ENCODE peak calls at places on chromosomes 2 and 18, in four cellular contexts. L is CD8-positive, alpha-beta T cell; B is esophagus squamous epithelium; G is tibial artery. Z is an unnamed sample. For H3K4me1, the result is how much of the 10 kb centered on the place peaks cover.

GRCh38 chr2:206873426-206873825 is 65.9 kb upstream of the CPO start:
- DNase-seq in L (no peak), B (no peak), G (no peak), Z (no peak)

GRCh38 chr2:233329489-233330135 is 22.0 kb downstream of the SAG start:
- DNase-seq in L (no peak), B (no peak), G (no peak), Z (no peak)

GRCh38 chr2:20528713-20529112 is 81.8 kb downstream of the RHOB start:
- DNase-seq in L (no peak), B (no peak), G (peak), Z (no peak)

GRCh38 chr2:181047829-181048228 is 67.4 kb downstream of the UBE2E3 start:
- DNase-seq in L (no peak), B (no peak), G (no peak), Z (no peak)

GRCh38 chr18:44789704-44790103 is 109.0 kb downstream of the SETBP1 start:
- DNase-seq in L (no peak), B (no peak), G (no peak), Z (no peak)

GRCh38 chr2:175167076-175167791 is 769 bp downstream of the ATF2 start:
- DNase-seq in L (no peak), B (peak), G (peak), Z (peak)

GRCh38 chr2:75612108-75612861 is 34.3 kb upstream of the MRPL19 start:
- DNase-seq in L (no peak), B (no peak), G (no peak), Z (no peak)

GRCh38 chr18:42780171-42780570 is 335.3 kb downstream of the RIT2 start:
- DNase-seq in L (no peak), B (no peak), G (no peak), Z (no peak)

GRCh38 chr2:105744091-105744908 is 412 bp upstream of the NCK2 start:
- DNase-seq in L (peak), B (no peak), G (peak), Z (peak)

GRCh38 chr18:53843113-53843512 is 381.4 kb downstream of the MBD2 start:
- DNase-seq in L (no peak), B (no peak), G (no peak), Z (no peak)

GRCh38 chr2:44770221-44771187 is 171.0 kb upstream of the SIX3 start:
- DNase-seq in L (no peak), B (no peak), G (no peak), Z (no peak)

GRCh38 chr2:204428675-204429074 is 116.6 kb upstream of the PARD3B start:
- DNase-seq in L (no peak), B (no peak), G (no peak), Z (no peak)
- H3K4me1 ChIP-seq in L (under half), B (under half), G (under half), Z (under half)

GRCh38 chr2:58594175-58594574 is 353.1 kb upstream of the FANCL start:
- DNase-seq in L (no peak), B (no peak), G (no peak), Z (no peak)
- TF ChIP-seq CTCF in L (no peak), B (no peak), G (no peak), Z (no peak)

DNA sequence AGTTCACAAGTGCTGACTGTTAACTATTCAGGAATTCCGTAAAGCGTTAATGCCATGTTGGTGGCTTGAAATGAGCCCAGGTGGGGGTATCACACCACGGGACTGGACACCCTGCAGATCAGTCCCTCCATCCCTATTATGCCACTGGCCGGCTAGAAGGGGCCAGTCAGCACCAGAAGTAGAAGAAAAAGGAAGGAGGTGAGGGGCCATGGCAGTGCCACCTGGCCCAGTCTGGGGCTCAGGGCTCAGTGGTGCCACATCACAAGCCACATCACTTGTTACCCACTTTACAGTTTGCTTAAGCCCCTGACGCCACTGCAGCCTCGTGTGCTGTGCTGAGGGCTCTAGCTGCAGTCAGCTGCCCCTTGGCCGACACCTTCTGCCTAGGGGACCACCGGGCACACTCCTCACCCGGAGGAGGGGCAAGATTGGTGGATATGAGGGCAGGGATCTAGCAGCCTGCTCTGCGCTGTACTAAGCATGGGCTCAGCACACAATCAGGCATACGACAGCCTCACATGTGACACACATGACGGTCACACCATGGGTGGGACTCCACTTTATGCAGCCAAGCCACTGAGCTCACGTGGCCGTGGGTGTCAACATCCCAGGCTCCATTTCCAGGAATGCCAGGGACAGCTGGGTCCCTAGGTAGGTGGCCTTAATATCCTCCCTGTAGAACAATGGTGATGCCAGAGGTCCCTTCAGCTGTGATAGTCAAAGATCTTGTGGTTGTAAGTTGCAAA is 3.6 kb downstream of the LIMS2 start:
- DNase-seq in L (no peak), B (no peak), G (no peak), Z (no peak)
- H3K4me1 ChIP-seq in L (under half), B (under half), G (under half), Z (under half)

GRCh38 chr2:197786010-197786877 is 1.1 kb upstream of the BOLL start:
- DNase-seq in L (no peak), B (no peak), G (peak), Z (peak)
- TF ChIP-seq CTCF in L (peak), B (peak), G (peak), Z (peak)

DNA sequence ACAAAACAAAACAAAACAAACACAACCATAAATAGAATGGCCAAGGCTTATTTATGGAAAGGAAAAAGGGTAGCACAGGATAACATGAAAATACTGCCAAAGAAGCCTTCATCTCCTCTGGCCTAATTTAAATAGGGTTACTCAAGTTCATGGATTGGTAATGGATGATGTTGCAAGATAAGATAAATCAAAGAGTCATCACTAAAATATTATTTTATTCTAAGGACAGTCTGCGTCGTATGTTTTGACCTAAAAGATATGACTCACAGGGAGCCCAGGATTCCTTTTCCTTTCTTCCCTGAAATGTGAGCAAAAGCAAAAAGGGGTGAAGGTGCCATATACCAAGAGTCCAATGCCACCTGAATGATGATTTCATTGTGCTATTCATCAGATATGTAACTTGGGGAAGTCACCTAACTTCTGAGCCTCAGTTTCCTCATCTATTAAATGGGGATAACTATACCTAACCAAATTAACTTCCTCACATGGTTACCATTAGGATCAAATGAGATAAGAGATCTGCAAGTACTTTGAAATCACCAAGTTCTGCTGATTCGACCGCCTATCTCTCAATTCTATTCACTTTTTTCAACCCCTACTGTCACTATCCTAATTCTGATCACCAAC is 137.7 kb downstream of the THADA start:
- DNase-seq in L (no peak), B (no peak), G (no peak), Z (no peak)
- H3K4me1 ChIP-seq in L (under half), B (under half), G (half or more), Z (under half)

DNA sequence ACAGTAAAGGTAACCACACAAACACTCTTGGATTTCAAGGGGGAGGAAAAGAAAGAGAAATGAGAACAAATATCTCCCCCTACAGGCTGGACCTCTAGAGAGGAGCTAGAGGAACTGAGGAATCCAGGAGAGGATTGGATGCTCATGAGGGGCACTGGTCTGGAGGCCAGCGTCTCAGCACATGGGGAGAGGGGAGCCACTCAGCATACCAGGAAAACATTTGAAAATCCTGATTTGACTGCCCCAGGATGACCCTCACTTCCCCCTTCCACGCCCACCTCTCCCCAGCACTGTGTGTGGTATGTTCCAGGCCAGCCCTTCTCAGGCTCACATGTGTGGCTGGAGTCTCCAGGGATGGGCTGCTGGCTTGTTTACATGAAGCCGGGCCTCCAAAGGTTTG is 396.8 kb upstream of the ID2 start:
- DNase-seq in L (no peak), B (no peak), G (no peak), Z (no peak)
- TF ChIP-seq CTCF in L (no peak), B (no peak), G (no peak), Z (no peak)